ENCODE peak calls at places on chromosomes 16 and 17, in five cellular contexts. L, W, H, G and R are unnamed samples.

GRCh38 chr16:74735162-74735452 is 34.4 kb upstream of the MLKL start:
- DNase-seq in H (no peak), L (no peak), W (no peak), G (no peak), R (no peak)

GRCh38 chr17:56894859-56895455 is 18.9 kb downstream of the TRIM25 start:
- DNase-seq in H (no peak), W (no peak), L (no peak), G (no peak), R (no peak)

GRCh38 chr17:49730078-49730786 is 22.5 kb upstream of the SLC35B1 start:
- DNase-seq in L (peak), H (no peak), G (peak), W (peak), R (peak)

GRCh38 chr17:49646391-49647255 is 31.3 kb downstream of the SPOP start:
- DNase-seq in W (peak), G (peak), L (no peak), H (peak), R (peak)

GRCh38 chr17:56809106-56809819 is 24.5 kb downstream of the C17orf67 start:
- DNase-seq in H (no peak), L (no peak), W (no peak), G (no peak), R (no peak)

GRCh38 chr16:88022076-88023042 is 71.1 kb downstream of the BANP start:
- DNase-seq in H (no peak), L (no peak), W (no peak), G (no peak), R (no peak)

GRCh38 chr17:2170023-2170422 is 115.1 kb downstream of the HIC1 start:
- DNase-seq in W (no peak), H (no peak), G (no peak), L (no peak), R (no peak)

GRCh38 chr17:46012506-46013079 is 13.5 kb downstream of the STH start:
- DNase-seq in W (no peak), H (no peak), G (no peak), L (no peak), R (no peak)

GRCh38 chr17:41734949-41735313 is 488 bp upstream of the HAP1 start:
- DNase-seq in G (no peak), H (no peak), L (no peak), W (no peak), R (no peak)

GRCh38 chr17:67066717-67067116 is 22.4 kb downstream of the CACNG1 start:
- DNase-seq in H (no peak), L (no peak), W (no peak), G (no peak), R (no peak)

GRCh38 chr16:52408197-52408845 is 138.6 kb downstream of the TOX3 start:
- DNase-seq in H (no peak), W (no peak), L (no peak), G (no peak), R (no peak)

GRCh38 chr16:85428168-85428898 is 184.8 kb upstream of the GSE1 start:
- DNase-seq in H (no peak), L (no peak), G (peak), W (no peak), R (no peak)

GRCh38 chr16:76483510-76483909 is 206.3 kb downstream of the CNTNAP4 start:
- DNase-seq in G (no peak), H (no peak), W (no peak), L (no peak), R (no peak)

GRCh38 chr17:59521465-59522126 is 43.8 kb upstream of the DHX40 start:
- DNase-seq in W (peak), L (no peak), H (no peak), G (peak), R (peak)

GRCh38 chr17:59633658-59634359 is 14.1 kb downstream of the CLTC start:
- DNase-seq in L (no peak), G (no peak), H (no peak), W (no peak), R (no peak)

GRCh38 chr16:27475561-27475960 is 73.6 kb downstream of the IL21R start:
- DNase-seq in G (no peak), H (no peak), L (no peak), W (peak), R (peak)

GRCh38 chr17:73324711-73325526 is 13.1 kb upstream of the CDC42EP4 start:
- DNase-seq in H (no peak), G (no peak), W (no peak), L (no peak), R (no peak)

GRCh38 chr17:57993471-57994365 is 5.7 kb upstream of the VEZF1 start:
- DNase-seq in L (no peak), W (no peak), H (no peak), G (no peak), R (no peak)

GRCh38 chr16:1392826-1393225 is 21.7 kb downstream of the UNKL start:
- DNase-seq in W (no peak), L (no peak), H (no peak), G (no peak), R (no peak)

GRCh38 chr17:49435630-49436029 is 20.9 kb upstream of the PHB1 start:
- DNase-seq in W (no peak), L (no peak), G (no peak), H (no peak), R (no peak)

GRCh38 chr16:85390511-85391174 is 222.5 kb upstream of the GSE1 start:
- DNase-seq in H (no peak), G (peak), L (peak), W (peak), R (peak)

GRCh38 chr17:44348234-44348987 is 3.3 kb downstream of the GRN start:
- DNase-seq in L (no peak), W (peak), G (no peak), H (peak), R (no peak)

GRCh38 chr17:27466748-27467375 is 10.6 kb downstream of the KSR1 start:
- DNase-seq in H (no peak), G (no peak), W (no peak), L (no peak), R (no peak)

GRCh38 chr16:77171750-77172635 is 19.0 kb upstream of the MON1B start:
- DNase-seq in W (peak), H (peak), G (no peak), L (no peak), R (peak)

DNA sequence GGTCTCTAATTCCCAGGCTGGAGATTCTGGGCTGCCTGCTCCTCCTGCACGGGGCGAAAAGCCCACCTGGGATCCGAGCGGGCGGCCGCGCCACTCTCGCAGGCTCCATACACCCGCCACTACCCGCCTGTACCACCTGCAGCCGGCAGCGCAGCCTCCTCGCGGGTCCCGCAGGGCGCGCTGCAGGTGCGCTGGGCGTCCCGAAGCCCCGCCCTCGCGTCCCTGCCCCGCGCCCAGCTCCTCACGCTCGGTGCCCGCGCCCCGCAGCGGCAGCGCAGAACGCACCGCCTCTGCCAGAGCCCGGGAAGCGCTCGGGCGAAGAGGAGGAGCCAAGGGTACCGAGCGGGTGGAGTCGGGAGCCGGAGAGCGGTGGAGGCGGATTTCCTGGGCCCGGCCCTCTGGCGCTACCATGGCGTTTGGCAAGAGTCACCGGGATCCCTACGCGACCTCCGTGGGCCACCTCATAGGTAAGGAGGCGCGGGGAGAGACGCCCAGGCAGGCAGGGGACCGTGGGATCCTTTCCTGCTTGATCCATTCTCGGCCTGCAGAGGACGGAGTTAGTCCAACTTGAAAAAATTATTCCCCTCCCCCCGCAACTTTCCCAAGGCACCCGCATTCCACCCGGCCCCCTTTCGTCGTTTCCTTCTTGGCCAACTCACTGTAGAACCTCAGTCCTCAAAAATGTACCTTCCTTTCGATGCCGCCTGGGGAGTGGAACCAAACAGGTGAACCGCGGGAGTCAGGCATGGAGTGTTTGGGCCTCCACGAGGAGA is at the start of gene TOM1L1:
- DNase-seq in G (peak), L (peak), W (peak), H (peak), R (peak)
- TF ChIP-seq CTCF in G (no peak), L (peak), W (peak), H (peak), R (no peak)

GRCh38 chr17:75396781-75397180 is 8.7 kb downstream of the GRB2 start:
- DNase-seq in W (no peak), G (no peak), L (no peak), H (no peak), R (no peak)
- H3K4me3 ChIP-seq in W (no peak), G (no peak), L (no peak), H (no peak), R (no peak)

DNA sequence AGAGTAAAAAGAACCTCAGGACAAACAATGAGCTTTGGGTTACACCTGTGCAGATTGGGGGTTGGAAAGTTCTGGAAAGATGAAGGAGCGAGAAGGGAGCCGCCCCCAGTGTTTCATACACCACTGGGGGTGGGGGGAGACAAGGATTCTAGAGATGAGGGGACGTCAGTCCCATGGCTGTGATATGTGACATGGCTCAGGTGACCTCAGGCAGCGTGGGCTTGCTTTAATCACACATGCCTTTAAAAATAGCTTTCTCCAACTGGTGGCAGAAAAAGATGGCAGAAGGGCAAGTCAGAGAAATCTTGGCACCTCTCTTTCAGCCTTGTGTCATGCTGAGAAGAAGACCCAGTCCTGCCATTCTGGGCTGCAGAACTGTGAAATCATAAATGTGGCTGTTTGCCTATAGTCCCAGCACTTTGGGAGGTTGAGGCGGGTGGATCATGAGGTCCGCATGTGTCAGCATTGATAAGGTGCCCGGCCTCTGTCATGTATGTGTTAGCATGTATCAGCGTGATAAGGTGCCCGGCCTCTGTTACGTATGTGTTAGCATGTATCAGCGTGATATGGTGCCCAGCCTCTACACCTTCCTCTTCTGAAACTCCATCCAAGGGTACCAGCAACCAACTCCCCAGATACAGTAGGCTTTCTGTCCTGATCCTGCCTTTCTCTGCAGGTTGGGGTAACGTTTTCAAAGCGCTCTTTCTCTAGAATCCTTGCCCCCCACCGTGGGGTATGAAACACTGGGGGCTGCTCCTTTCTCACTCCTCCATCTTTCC is 25.0 kb downstream of the WIPI1 start:
- DNase-seq in H (no peak), L (no peak), W (no peak), G (no peak), R (no peak)
- TF ChIP-seq CTCF in H (no peak), L (no peak), W (no peak), G (no peak), R (no peak)

GRCh38 chr17:83103938-83104311 is 24.5 kb downstream of the METRNL start:
- DNase-seq in L (no peak), G (no peak), H (no peak), W (no peak), R (no peak)

GRCh38 chr17:83104577-83105505 is 25.4 kb downstream of the METRNL start:
- DNase-seq in L (no peak), H (no peak), G (no peak), W (no peak), R (no peak)

GRCh38 chr17:83105512-83105911 is 26.1 kb downstream of the METRNL start:
- DNase-seq in G (no peak), L (no peak), W (no peak), H (no peak), R (no peak)

GRCh38 chr17:83101805-83102480 is 22.5 kb downstream of the METRNL start:
- DNase-seq in G (peak), H (no peak), W (no peak), L (no peak), R (no peak)

DNA sequence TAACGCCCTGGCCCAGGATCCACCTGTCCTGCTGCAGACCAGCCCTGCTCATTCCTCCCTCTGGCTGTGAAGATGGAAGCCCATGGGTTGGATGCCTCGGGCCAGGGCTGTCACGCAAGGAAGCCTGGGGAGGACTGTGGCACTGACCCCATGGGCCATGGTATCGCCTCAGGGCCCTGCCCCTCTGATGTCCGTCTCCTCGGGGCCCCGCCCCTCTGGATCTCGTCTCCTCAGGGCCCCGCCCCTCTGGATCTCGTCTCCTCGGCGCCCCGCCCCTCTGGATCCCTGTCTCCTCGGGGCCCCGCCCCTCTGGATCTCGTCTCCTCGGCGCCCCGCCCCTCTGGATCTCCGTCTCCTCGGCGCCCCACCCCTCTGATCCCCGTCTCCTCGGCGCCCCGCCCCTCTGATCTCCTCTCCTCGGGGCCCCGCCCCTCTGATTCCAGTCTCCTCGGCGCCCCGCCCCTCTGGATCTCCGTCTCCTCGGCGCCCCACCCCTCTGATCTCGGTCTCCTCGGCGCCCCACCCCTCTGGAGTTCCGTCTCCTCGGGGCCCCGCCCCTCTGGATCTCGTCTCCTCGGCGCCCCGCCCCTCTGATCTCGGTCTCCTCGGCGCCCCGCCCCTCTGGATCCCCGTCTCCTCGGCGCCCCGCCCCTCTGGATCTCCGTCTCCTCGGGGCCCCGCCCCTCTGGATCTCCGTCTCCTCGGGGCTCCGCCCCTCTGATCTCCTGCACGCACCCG is 24.0 kb downstream of the METRNL start:
- DNase-seq in H (no peak), G (no peak), L (no peak), W (no peak), R (no peak)
- H3K4me3 ChIP-seq in H (no peak), G (peak), L (peak), W (no peak), R (no peak)

DNA sequence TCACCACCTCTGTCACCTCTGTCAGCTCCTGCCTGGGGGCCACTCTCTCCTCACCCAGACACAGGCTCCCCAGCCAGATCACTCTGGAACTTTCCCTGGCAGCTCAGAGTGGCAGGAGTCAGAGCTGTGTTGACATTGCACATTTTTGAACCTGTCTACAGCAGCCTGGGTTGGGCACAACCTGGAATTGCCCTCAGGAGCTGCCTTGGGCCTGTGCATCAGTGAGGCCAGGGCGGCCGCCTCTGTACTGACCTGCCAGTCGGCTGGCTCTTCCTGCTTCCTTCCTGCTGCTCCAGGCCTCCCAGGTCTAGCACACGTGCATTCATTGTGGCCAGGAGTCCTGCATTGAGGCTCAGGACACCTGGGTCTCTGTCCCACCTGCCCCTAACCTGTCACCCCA is 14.2 kb upstream of the TMEM11 start:
- DNase-seq in L (no peak), G (no peak), H (no peak), W (no peak), R (no peak)
- TF ChIP-seq CTCF in L (no peak), G (no peak), H (no peak), W (no peak), R (no peak)

GRCh38 chr17:78723001-78723796 is 58.9 kb downstream of the CYTH1 start:
- DNase-seq in W (peak), H (no peak), L (no peak), G (peak), R (no peak)
- H3K4me3 ChIP-seq in W (peak), H (no peak), L (peak), G (peak), R (peak)